ENCODE peak calls at places on chromosomes 12 and 14, in ten cellular contexts. Q, U, A, V, S, B, L, I, O and G are unnamed samples.

GRCh38 chr14:104657563-104658324 is 31.7 kb upstream of the INF2 start:
- DNase-seq in U (no peak), O (no peak), L (peak), A (no peak), S (no peak), V (peak), B (no peak), I (no peak), Q (no peak), G (no peak)

GRCh38 chr12:112430929-112431328 is 12.2 kb downstream of the PTPN11 start:
- DNase-seq in O (no peak), L (no peak), S (no peak), Q (no peak), B (no peak), I (no peak), V (no peak), U (no peak), A (no peak), G (no peak)

GRCh38 chr12:116666305-116666673 is 71.6 kb downstream of the SPRING1 start:
- DNase-seq in O (no peak), L (no peak), I (no peak), V (no peak), S (no peak), A (no peak), U (no peak), B (no peak), Q (no peak), G (no peak)

GRCh38 chr12:1655225-1655788 is 26.3 kb downstream of the WNT5B start:
- DNase-seq in V (no peak), Q (no peak), L (peak), S (no peak), A (no peak), I (no peak), B (no peak), O (no peak), U (no peak), G (no peak)

GRCh38 chr12:105474672-105475071 is 144.2 kb downstream of the C12orf75 start:
- DNase-seq in B (no peak), V (no peak), L (no peak), I (peak), Q (peak), A (peak), U (no peak), S (no peak), O (peak), G (no peak)

GRCh38 chr14:104355101-104355691 is 216.8 kb downstream of the KIF26A start:
- DNase-seq in O (no peak), I (no peak), L (no peak), S (no peak), U (no peak), Q (no peak), B (peak), V (no peak), A (no peak), G (peak)

GRCh38 chr12:104833756-104834155 is 124.3 kb downstream of the SLC41A2 start:
- DNase-seq in B (no peak), V (no peak), S (no peak), O (no peak), L (no peak), U (no peak), A (no peak), Q (no peak), I (no peak), G (no peak)

GRCh38 chr12:49824886-49825285 is 3.3 kb downstream of the NCKAP5L start:
- DNase-seq in L (no peak), V (no peak), Q (peak), B (no peak), I (no peak), U (no peak), S (no peak), O (peak), A (peak), G (peak)

GRCh38 chr12:129195081-129195480 is 341.8 kb downstream of the GLT1D1 start:
- DNase-seq in B (no peak), V (no peak), L (no peak), Q (no peak), A (no peak), O (no peak), S (no peak), I (no peak), U (no peak), G (no peak)

GRCh38 chr12:63075376-63076000 is 75.5 kb downstream of the AVPR1A start:
- DNase-seq in O (no peak), I (no peak), Q (no peak), V (no peak), U (no peak), A (no peak), S (no peak), L (no peak), B (no peak), G (no peak)

GRCh38 chr14:86777950-86778602 is 1214.9 kb downstream of the GALC start:
- DNase-seq in L (no peak), Q (no peak), O (peak), B (no peak), V (no peak), U (no peak), I (peak), A (peak), S (no peak), G (no peak)

GRCh38 chr12:75641031-75641780 is 129.8 kb upstream of the KRR1 start:
- DNase-seq in U (no peak), B (no peak), Q (no peak), V (no peak), O (peak), L (peak), S (peak), A (peak), I (peak), G (no peak)

DNA sequence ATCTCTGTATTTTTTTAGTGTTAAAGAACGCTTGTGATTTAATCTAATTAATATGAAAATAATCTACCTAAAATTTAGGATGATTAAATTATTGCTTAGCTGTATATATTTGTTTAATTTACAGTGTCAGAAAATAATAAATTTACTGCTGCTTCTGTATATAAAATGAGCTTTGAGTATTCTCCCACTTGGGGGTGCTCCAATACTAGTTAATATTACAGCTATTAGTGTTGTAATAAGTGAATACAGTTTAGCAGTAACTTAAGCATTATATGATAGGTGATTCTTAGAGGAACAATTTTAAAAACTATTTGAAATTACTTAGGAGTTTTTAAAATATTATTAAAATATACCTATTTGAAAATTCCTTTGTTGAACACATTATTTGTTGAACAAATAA is 62.2 kb downstream of the PAPOLA start:
- DNase-seq in S (no peak), Q (no peak), A (no peak), I (no peak), V (no peak), U (no peak), L (no peak), B (no peak), O (peak), G (no peak)
- TF ChIP-seq CTCF in S (peak), Q (no peak), A (no peak), I (no peak), V (no peak), U (no peak), L (no peak), B (no peak), O (no peak), G (no peak)

GRCh38 chr12:81992461-81992860 is 233.3 kb upstream of the PPFIA2 start:
- DNase-seq in U (no peak), L (no peak), O (peak), A (peak), V (no peak), I (no peak), S (peak), B (no peak), Q (peak), G (no peak)
- TF ChIP-seq CTCF in U (no peak), L (no peak), O (no peak), A (no peak), V (no peak), I (no peak), S (no peak), B (no peak), Q (no peak), G (peak)

GRCh38 chr12:109277899-109278762 is 31.0 kb downstream of the FOXN4 start:
- DNase-seq in S (peak), I (peak), Q (no peak), B (no peak), L (no peak), A (no peak), U (peak), V (no peak), O (peak), G (no peak)
- TF ChIP-seq CTCF in S (no peak), I (no peak), Q (no peak), B (no peak), L (no peak), A (no peak), U (no peak), V (no peak), O (no peak), G (no peak)

GRCh38 chr14:60249321-60250251 is 565 bp downstream of the PPM1A start:
- DNase-seq in A (peak), V (peak), S (peak), L (peak), Q (peak), U (peak), I (peak), B (peak), O (peak), G (peak)
- TF ChIP-seq CTCF in A (no peak), V (no peak), S (no peak), L (no peak), Q (no peak), U (no peak), I (no peak), B (no peak), O (no peak), G (no peak)

DNA sequence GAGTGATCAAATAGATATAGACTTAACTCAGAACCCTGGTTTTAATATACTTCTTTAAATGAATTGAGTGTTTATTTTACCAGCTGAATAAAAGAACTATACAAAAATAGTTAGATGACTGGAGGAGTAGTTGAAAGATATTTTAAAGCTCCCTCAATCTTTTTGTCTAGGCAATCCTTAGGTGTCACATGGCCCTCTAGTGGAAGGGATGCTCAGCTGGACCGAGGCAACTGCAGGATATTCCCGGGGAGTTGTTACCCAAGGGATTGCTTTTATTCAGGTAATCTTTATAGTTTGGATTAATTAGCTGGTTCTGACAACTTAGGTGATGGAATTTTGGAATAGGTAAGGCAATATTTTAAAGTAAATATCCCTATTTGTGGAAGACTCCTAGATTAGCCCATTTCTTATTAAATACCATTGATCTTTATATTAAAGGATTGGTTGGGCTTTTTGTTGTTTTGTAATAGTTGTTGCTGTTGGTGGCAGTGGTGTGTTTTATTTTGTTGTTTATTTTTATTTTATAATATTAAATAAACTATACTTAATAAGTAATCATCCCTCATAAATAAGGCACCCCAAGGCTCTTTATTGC is 57.1 kb downstream of the ZDHHC17 start:
- DNase-seq in Q (peak), I (peak), L (peak), B (no peak), U (no peak), A (peak), O (peak), V (no peak), S (peak), G (no peak)
- TF ChIP-seq CTCF in Q (peak), I (peak), L (peak), B (no peak), U (peak), A (peak), O (peak), V (peak), S (peak), G (no peak)

GRCh38 chr14:39366460-39367386 is 65.5 kb downstream of the FBXO33 start:
- DNase-seq in U (no peak), Q (no peak), V (no peak), I (no peak), S (no peak), A (no peak), L (no peak), B (no peak), O (no peak), G (no peak)

GRCh38 chr14:39367387-39367751 is 64.9 kb downstream of the FBXO33 start:
- DNase-seq in L (no peak), I (no peak), U (no peak), B (no peak), S (no peak), A (no peak), O (no peak), V (no peak), Q (no peak), G (no peak)

GRCh38 chr14:39370415-39370814 is 61.8 kb downstream of the FBXO33 start:
- DNase-seq in B (no peak), O (no peak), L (no peak), Q (no peak), A (no peak), U (no peak), V (no peak), S (no peak), I (no peak), G (no peak)

GRCh38 chr14:39369029-39369428 is 63.2 kb downstream of the FBXO33 start:
- DNase-seq in B (no peak), I (no peak), S (no peak), O (no peak), Q (no peak), A (no peak), V (no peak), U (no peak), L (no peak), G (no peak)

DNA sequence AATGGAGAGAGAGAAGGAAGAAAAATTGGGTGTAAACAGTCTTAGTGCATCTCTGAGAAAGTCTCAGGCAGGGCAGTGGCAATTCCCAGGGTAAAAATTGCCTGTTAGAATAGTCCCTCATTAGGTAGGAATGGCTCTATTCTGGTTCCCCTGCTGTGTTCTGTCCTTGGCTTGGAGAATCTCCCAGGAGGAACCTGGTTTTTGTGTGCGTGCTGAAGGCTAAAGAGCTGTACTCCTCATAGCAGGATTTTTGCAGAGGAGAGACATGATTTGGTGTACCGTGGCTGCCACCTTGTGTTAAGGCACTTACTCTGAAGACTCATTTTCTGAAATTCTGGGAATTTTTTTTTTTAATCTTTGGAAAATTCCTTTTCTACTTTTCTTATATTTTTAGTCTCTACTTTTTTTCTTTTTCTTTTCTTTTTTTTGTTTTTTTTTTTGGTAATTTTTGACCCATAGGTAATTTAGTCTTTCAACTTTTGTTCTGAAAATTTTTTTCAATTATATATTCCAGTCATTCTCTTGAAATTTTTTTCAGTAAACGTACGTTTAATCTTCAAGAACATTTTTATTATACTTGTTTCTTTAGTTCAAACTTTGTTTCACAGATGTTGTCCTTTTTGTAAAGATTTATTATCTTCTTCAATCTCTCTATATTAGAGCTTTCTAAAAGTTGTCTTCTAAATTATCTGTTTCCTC is 63.8 kb downstream of the FBXO33 start:
- DNase-seq in U (no peak), O (peak), V (peak), L (peak), A (peak), S (peak), I (peak), B (no peak), Q (peak), G (no peak)
- TF ChIP-seq CTCF in U (peak), O (peak), V (peak), L (peak), A (peak), S (peak), I (peak), B (no peak), Q (peak), G (no peak)

GRCh38 chr14:75497191-75497590 is 25.1 kb upstream of the BATF start:
- DNase-seq in Q (no peak), U (no peak), S (no peak), V (no peak), O (no peak), B (no peak), I (no peak), A (no peak), L (peak), G (no peak)
- TF ChIP-seq CTCF in Q (no peak), U (no peak), S (no peak), V (no peak), O (no peak), B (no peak), I (no peak), A (no peak), L (no peak), G (no peak)